ENCODE peak calls at places on chromosomes 11 and 22, in six cellular contexts. S is body of pancreas, Q is kidney, P is heart left ventricle, E is aorta, O is lung. G is an unnamed sample.
A peak's percentile ranks its signal among the peaks of the same experiment; 100 is the strongest.

GRCh38 chr22:17767236-17768065 is 6.8 kb downstream of the BID start:
- DNase-seq in S (no peak), O (no peak), P (no peak), E (no peak), Q (no peak), G (no peak)

GRCh38 chr11:1486054-1486825 is at the start of gene MOB2:
- DNase-seq in O (no peak), Q (peak; percentile 91), S (peak; percentile 62), E (peak; percentile 87), P (peak; percentile 50), G (peak; percentile 88)

GRCh38 chr11:10117709-10118341 is 176.2 kb downstream of the SBF2 start:
- DNase-seq in P (no peak), E (no peak), S (no peak), O (no peak), Q (no peak), G (no peak)

GRCh38 chr22:32579533-32580220 is 105.1 kb downstream of the FBXO7 start:
- DNase-seq in S (no peak), Q (peak; percentile 87), O (no peak), E (no peak), P (no peak), G (no peak)

GRCh38 chr11:107719557-107720304 is 7.9 kb upstream of the SLN start:
- DNase-seq in P (no peak), Q (no peak), E (no peak), O (no peak), S (no peak), G (no peak)

GRCh38 chr11:108474664-108475485 is 7.5 kb upstream of the C11orf65 start:
- DNase-seq in E (no peak), P (peak; percentile 29), Q (no peak), O (no peak), S (peak; percentile 19), G (no peak)

GRCh38 chr11:12085371-12086251 is 24.8 kb upstream of the MICAL2 start:
- DNase-seq in O (no peak), P (no peak), S (no peak), Q (no peak), E (no peak), G (no peak)

GRCh38 chr11:82692981-82693380 is 40.7 kb downstream of the FAM181B start:
- DNase-seq in E (no peak), O (no peak), Q (no peak), P (no peak), S (no peak), G (no peak)

GRCh38 chr11:11347583-11347982 is 5.5 kb downstream of the CSNK2A3 start:
- DNase-seq in Q (no peak), S (no peak), P (peak; percentile 68), O (no peak), E (no peak), G (no peak)

GRCh38 chr11:76856111-76856510 is 4.6 kb upstream of the ACER3 start:
- DNase-seq in S (no peak), E (no peak), Q (no peak), P (no peak), O (no peak), G (no peak)

GRCh38 chr11:76856571-76856970 is 4.1 kb upstream of the ACER3 start:
- DNase-seq in P (no peak), Q (no peak), S (no peak), E (no peak), O (no peak), G (no peak)

GRCh38 chr11:76860539-76861475 is at the start of gene ACER3:
- DNase-seq in S (peak; percentile 96), Q (peak; percentile 97), P (peak; percentile 96), E (peak; percentile 97), O (peak; percentile 91), G (peak; percentile 88)

GRCh38 chr11:76859708-76860233 is 947 bp upstream of the ACER3 start:
- DNase-seq in S (no peak), O (no peak), E (no peak), Q (no peak), P (peak; percentile 39), G (no peak)

GRCh38 chr11:76857776-76858461 is 2.8 kb upstream of the ACER3 start:
- DNase-seq in P (no peak), O (no peak), Q (no peak), E (no peak), S (no peak), G (no peak)
- H3K27ac ChIP-seq in P (no peak overlapping the region), O (no peak overlapping the region), Q (no peak overlapping the region), E (no peak overlapping the region), S (no peak overlapping the region), G (no peak overlapping the region)

GRCh38 chr11:20367313-20367948 is 3.9 kb downstream of the HTATIP2 start:
- DNase-seq in E (peak; percentile 76), O (no peak), Q (no peak), S (no peak), P (no peak), G (no peak)
- H3K4me3 ChIP-seq in E (no peak overlapping the region), O (no peak overlapping the region), Q (no peak overlapping the region), S (no peak overlapping the region), P (no peak overlapping the region), G (peak overlapping the region; percentile 1)

GRCh38 chr22:50545522-50546325 is at the start of gene KLHDC7B:
- DNase-seq in P (no peak), Q (no peak), E (no peak), O (no peak), S (no peak), G (no peak)
- H3K27ac ChIP-seq in P (no peak within 1 kb of the TSS), Q (peak within 1 kb of the TSS; percentile 7), E (no peak within 1 kb of the TSS), O (no peak within 1 kb of the TSS), S (peak within 1 kb of the TSS; percentile 42), G (no peak within 1 kb of the TSS)

GRCh38 chr11:113477321-113477720 is 2.1 kb upstream of the DRD2 start:
- DNase-seq in P (no peak), E (no peak), O (no peak), Q (no peak), S (no peak), G (no peak)

GRCh38 chr11:113476553-113476952 is 1.4 kb upstream of the DRD2 start:
- DNase-seq in P (no peak), E (no peak), S (no peak), O (no peak), Q (no peak), G (no peak)

GRCh38 chr11:113474362-113475159 is 637 bp downstream of the DRD2 start:
- DNase-seq in P (peak; percentile 78), S (peak; percentile 76), Q (peak; percentile 89), E (peak; percentile 93), O (peak; percentile 78), G (no peak)

GRCh38 chr11:113473983-113474361 is 1.2 kb downstream of the DRD2 start:
- DNase-seq in P (no peak), E (no peak), Q (no peak), S (no peak), O (no peak), G (no peak)

DNA sequence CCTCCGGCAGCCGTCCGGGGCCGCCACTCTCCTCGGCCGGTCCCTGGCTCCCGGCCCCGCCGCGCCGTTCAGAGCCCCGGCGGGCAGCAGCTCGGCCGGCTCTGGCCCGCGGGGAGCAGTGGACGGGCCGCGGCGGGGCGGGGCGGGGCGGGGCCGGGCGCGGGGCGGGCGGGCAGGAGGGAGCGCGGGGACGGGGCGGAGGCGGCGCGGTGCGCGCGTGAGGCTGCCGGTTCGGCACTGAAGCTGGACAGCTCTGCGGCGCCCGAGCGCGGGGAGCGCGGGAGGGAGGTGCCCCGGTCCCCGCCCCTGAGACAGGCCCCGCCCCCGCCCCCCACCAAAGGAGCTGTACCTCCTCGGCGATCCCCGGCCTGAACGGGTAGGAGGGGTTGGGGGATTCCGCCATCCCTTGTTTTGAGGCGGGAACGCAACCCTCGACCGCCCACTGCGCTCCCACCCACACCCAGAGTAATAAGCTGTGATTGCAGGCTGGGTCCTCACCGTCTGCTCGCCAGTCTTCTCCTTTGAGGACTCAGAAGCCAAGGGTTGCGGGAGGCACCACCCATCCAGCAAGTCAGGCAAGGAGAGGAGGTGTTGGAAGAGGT is at the start of gene DRD2:
- DNase-seq in E (no peak), S (no peak), O (no peak), Q (no peak), P (no peak), G (no peak)
- H3K4me3 ChIP-seq in E (no peak within 1 kb of the TSS), S (no peak within 1 kb of the TSS), O (no peak within 1 kb of the TSS), Q (no peak within 1 kb of the TSS), P (no peak within 1 kb of the TSS), G (peak within 1 kb of the TSS; percentile 37)

DNA sequence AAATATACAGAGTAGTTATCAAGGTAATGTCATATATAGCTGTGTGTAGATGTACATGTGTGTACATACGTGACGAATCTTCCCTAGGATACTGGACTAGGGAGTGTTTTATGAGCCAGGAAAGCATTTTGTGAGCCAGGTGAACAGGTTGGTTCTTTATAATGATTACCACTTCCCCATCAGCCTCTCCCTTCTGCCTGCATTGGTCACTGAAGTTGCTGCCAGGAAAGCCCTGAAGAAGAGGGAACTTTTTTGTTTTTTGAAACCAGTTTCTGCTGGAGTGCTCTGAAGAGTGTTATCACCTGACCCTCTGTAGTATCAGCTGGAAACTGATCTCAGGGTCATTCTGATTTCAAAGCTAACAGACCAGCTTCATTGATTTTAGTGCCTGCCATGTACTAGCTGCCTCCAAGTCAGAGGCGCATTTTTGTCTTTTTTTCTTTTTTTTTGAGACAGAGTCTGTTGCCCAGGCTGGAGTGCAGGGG is 14.2 kb upstream of the ST14 start:
- DNase-seq in P (no peak), S (no peak), E (no peak), Q (no peak), O (no peak), G (no peak)
- H3K27ac ChIP-seq in P (no peak overlapping the region), S (peak overlapping the region; percentile 75), E (no peak overlapping the region), Q (no peak overlapping the region), O (no peak overlapping the region), G (peak overlapping the region; percentile 67)

DNA sequence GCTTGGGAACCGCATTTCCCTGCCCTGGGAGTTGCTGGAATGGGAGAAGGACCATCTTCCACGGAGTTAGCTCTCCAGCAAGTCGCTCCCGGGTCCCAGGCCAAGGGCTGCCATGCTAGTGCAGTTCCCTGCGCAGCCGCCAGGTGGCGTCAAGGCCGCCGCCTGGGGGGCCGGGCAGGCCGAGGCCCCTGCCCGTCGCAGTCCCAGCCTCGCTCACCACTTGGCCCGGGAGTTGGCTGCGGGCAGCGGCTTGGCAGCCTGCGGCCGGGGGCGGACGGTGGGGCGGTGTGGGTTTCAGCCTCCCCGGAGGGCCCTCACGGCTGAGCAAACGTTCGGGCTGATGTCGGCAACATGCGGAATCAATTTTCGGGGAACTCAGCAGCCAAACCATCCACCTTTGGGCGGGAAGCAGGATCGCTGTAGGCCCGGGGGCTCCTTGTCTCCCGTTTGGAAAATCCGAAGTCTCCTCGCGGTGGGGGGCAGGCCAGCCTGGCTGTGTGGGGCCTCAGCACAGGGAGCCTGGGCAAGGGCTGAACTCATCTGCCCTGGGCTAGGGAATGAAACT is 415.1 kb downstream of the SOX6 start:
- DNase-seq in E (peak; percentile 83), O (no peak), Q (no peak), S (no peak), P (no peak), G (peak; percentile 69)
- H3K4me3 ChIP-seq in E (no peak overlapping the region), O (no peak overlapping the region), Q (no peak overlapping the region), S (no peak overlapping the region), P (no peak overlapping the region), G (peak overlapping the region; percentile 30)

GRCh38 chr11:124839051-124839971 is 25.9 kb upstream of the ROBO3 start:
- DNase-seq in O (no peak), P (no peak), Q (peak; percentile 68), S (no peak), E (no peak), G (peak; percentile 69)
- H3K27ac ChIP-seq in O (no peak overlapping the region), P (no peak overlapping the region), Q (no peak overlapping the region), S (no peak overlapping the region), E (no peak overlapping the region), G (no peak overlapping the region)

G was measured in coronary artery.